ENCODE peak calls at places on chromosomes 5 and 9, in ten cellular contexts. E, Y, S, N, L, X, W, K, V and Z are unnamed samples.

GRCh38 chr5:38847549-38848341 is 1.9 kb downstream of the OSMR start:
- DNase-seq in L (no peak), N (no peak), S (no peak), X (no peak), E (no peak), V (no peak), W (no peak), K (no peak), Y (peak; percentile 38), Z (no peak)

GRCh38 chr5:85096426-85096825 is 711.7 kb upstream of the EDIL3 start:
- DNase-seq in Y (no peak), X (no peak), E (no peak), W (no peak), V (no peak), N (no peak), L (no peak), S (no peak), K (no peak), Z (no peak)

GRCh38 chr5:109575506-109575905 is 114.2 kb upstream of the MAN2A1 start:
- DNase-seq in L (no peak), Y (no peak), N (no peak), W (no peak), V (no peak), K (no peak), S (no peak), X (no peak), E (no peak), Z (no peak)

GRCh38 chr9:68895741-68896478 is 118.0 kb downstream of the PRKACG start:
- DNase-seq in K (no peak), X (no peak), N (no peak), V (peak; percentile 36), L (no peak), S (no peak), W (no peak), Y (no peak), E (no peak), Z (no peak)

GRCh38 chr5:149886697-149887470 is 57.7 kb downstream of the PDE6A start:
- DNase-seq in K (no peak), X (no peak), L (no peak), Y (peak; percentile 74), V (peak; percentile 33), S (no peak), W (no peak), E (peak; percentile 73), N (no peak), Z (no peak)

GRCh38 chr9:37302277-37302676 is 120.2 kb upstream of the GRHPR start:
- DNase-seq in N (no peak), Y (peak; percentile 46), V (no peak), L (no peak), K (no peak), W (no peak), X (no peak), S (no peak), E (peak; percentile 4), Z (peak; percentile 86)

GRCh38 chr9:35102465-35102768 is 514 bp downstream of the STOML2 start:
- DNase-seq in V (peak; percentile 17), W (no peak), Y (peak; percentile 27), X (no peak), L (no peak), S (no peak), K (no peak), N (no peak), E (peak; percentile 14), Z (no peak)

GRCh38 chr9:37902131-37902530 is 1.8 kb downstream of the SLC25A51 start:
- DNase-seq in X (no peak), L (no peak), Y (no peak), V (no peak), S (no peak), W (no peak), K (no peak), N (no peak), E (no peak), Z (no peak)

GRCh38 chr9:91935066-91935729 is 14.8 kb downstream of the ROR2 start:
- DNase-seq in V (no peak), L (no peak), X (no peak), Y (no peak), S (no peak), E (no peak), K (no peak), N (no peak), W (no peak), Z (no peak)

GRCh38 chr5:134142088-134142487 is 27.6 kb downstream of the TCF7 start:
- DNase-seq in N (no peak), V (no peak), E (no peak), K (no peak), Y (no peak), X (no peak), W (no peak), L (no peak), S (no peak), Z (no peak)

GRCh38 chr5:143337946-143338345 is 65.5 kb downstream of the NR3C1 start:
- DNase-seq in W (no peak), N (no peak), Y (no peak), S (no peak), E (no peak), V (no peak), K (no peak), L (no peak), X (no peak), Z (no peak)

GRCh38 chr9:88007291-88007650 is 32.9 kb upstream of the CDK20 start:
- DNase-seq in K (no peak), X (peak; percentile 13), L (no peak), E (no peak), Y (no peak), W (no peak), V (no peak), S (no peak), N (peak; percentile 16), Z (no peak)

GRCh38 chr5:151191661-151192060 is 32.2 kb downstream of the CCDC69 start:
- DNase-seq in L (no peak), S (no peak), W (no peak), N (no peak), K (no peak), V (no peak), Y (no peak), E (no peak), X (no peak), Z (no peak)

GRCh38 chr9:136662326-136662655 is 425 bp upstream of the EGFL7 start:
- DNase-seq in Y (no peak), K (no peak), S (no peak), W (no peak), V (no peak), L (no peak), E (no peak), N (no peak), X (no peak), Z (no peak)

GRCh38 chr9:129650680-129651235 is 8.8 kb upstream of the ASB6 start:
- DNase-seq in Y (no peak), S (no peak), K (no peak), L (no peak), E (no peak), V (peak; percentile 27), N (no peak), W (no peak), X (no peak), Z (no peak)

GRCh38 chr9:6564370-6564769 is 81.2 kb downstream of the GLDC start:
- DNase-seq in W (no peak), S (peak; percentile 84), K (no peak), N (no peak), E (no peak), L (no peak), V (peak; percentile 32), X (no peak), Y (peak; percentile 46), Z (no peak)

GRCh38 chr9:135210676-135211523 is 123.4 kb downstream of the OLFM1 start:
- DNase-seq in V (no peak), K (no peak), E (no peak), W (no peak), N (no peak), Y (no peak), L (no peak), S (no peak), X (no peak), Z (no peak)